ENCODE peak calls at places on chromosomes 4 and X, in seven cellular contexts. F, R, X, L, D, H and Y are unnamed samples.

GRCh38 chrX:38431525-38431924 is 79.1 kb downstream of the OTC start:
- DNase-seq in F (no peak), R (no peak), X (no peak), L (no peak), D (no peak), H (no peak), Y (no peak)

GRCh38 chr4:55395529-55396304 is at the start of gene TMEM165:
- DNase-seq in F (peak), R (peak), X (peak), L (peak), D (peak), H (peak), Y (peak)

GRCh38 chr4:8089862-8090261 is 68.8 kb downstream of the ABLIM2 start:
- DNase-seq in F (no peak), R (no peak), X (no peak), L (no peak), D (no peak), H (no peak), Y (no peak)

GRCh38 chrX:151753313-151754041 is 18.9 kb downstream of the CNGA2 start:
- DNase-seq in F (peak), R (peak), X (no peak), L (peak), D (peak), H (peak), Y (peak)

GRCh38 chrX:119247702-119248101 is 11.6 kb downstream of the PGRMC1 start:
- DNase-seq in F (no peak), R (no peak), X (no peak), L (no peak), D (no peak), H (no peak), Y (no peak)

GRCh38 chr4:86092684-86093083 is 267.2 kb downstream of the MAPK10 start:
- DNase-seq in F (no peak), R (no peak), X (peak), L (no peak), D (no peak), H (no peak), Y (peak)

GRCh38 chr4:92825785-92826184 is 522.0 kb downstream of the GRID2 start:
- DNase-seq in F (no peak), R (no peak), X (no peak), L (no peak), D (no peak), H (no peak), Y (no peak)

GRCh38 chrX:41481264-41482109 is 34.3 kb downstream of the NYX start:
- DNase-seq in F (peak), R (peak), X (no peak), L (no peak), D (no peak), H (no peak), Y (no peak)

GRCh38 chrX:143873343-143873742 is 10.5 kb upstream of the UBE2NL start:
- DNase-seq in F (no peak), R (no peak), X (no peak), L (no peak), D (no peak), H (no peak), Y (no peak)

GRCh38 chrX:143437439-143437838 is 79.8 kb downstream of the SPANXN3 start:
- DNase-seq in F (peak), R (no peak), X (peak), L (no peak), D (no peak), H (no peak), Y (no peak)

GRCh38 chr4:46955601-46956000 is 37.8 kb downstream of the GABRA4 start:
- DNase-seq in F (no peak), R (no peak), X (no peak), L (no peak), D (no peak), H (no peak), Y (no peak)

GRCh38 chr4:20987191-20987590 is 286.9 kb downstream of the PACRGL start:
- DNase-seq in F (peak), R (no peak), X (no peak), L (no peak), D (no peak), H (no peak), Y (no peak)

GRCh38 chr4:142091691-142092182 is 455.4 kb downstream of the IL15 start:
- DNase-seq in F (no peak), R (no peak), X (peak), L (no peak), D (no peak), H (no peak), Y (peak)

GRCh38 chrX:20254712-20255299 is 11.9 kb downstream of the RPS6KA3 start:
- DNase-seq in F (no peak), R (no peak), X (no peak), L (no peak), D (no peak), H (no peak), Y (peak)

GRCh38 chr4:132065940-132066495 is 1083.1 kb upstream of the PCDH10 start:
- DNase-seq in F (no peak), R (no peak), X (peak), L (no peak), D (no peak), H (no peak), Y (peak)

GRCh38 chr4:101885574-101885973 is 95.0 kb downstream of the BANK1 start:
- DNase-seq in F (no peak), R (no peak), X (no peak), L (no peak), D (no peak), H (no peak), Y (no peak)

GRCh38 chr4:101888472-101888871 is 97.9 kb downstream of the BANK1 start:
- DNase-seq in F (no peak), R (no peak), X (no peak), L (no peak), D (no peak), H (no peak), Y (no peak)
- H2BK120ac ChIP-seq in F (no peak), R (no peak), X (no peak), L (no peak), D (no peak), H (no peak), Y (no peak)

DNA sequence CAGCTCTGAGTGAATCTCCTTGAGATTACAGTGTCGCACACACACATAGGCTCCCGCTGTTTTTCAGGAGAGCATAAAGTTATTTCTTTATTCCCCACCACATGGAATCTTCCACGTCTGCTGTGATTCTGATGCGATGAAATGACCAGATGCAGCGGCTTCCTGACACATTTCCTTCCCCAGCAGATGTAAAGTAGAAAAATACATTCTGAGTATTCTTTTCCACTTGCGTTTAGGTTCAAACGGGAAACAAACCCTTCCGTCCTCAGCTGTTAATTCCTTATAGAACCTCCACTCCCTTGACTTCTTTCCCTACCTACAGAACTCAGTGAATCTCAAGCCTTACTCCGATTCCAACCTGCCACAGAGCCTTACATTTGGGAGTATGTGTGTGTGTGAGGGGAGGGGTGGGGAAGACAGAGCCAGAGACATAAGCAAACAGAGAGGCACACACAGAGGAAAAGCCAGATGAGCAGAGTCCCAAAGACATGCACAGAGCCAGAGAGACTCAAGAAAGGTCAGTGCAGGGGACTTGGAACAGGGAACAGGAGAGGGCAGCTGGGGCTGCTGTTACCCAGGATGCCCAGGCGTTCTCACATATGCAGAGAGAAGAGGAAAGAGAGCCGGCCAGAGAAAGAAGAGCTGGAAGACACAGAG is 47.3 kb downstream of the SETD7 start:
- DNase-seq in F (no peak), R (no peak), X (no peak), L (no peak), D (no peak), H (no peak), Y (no peak)
- H2BK120ac ChIP-seq in F (no peak), R (no peak), X (no peak), L (no peak), D (no peak), H (no peak), Y (no peak)

GRCh38 chr4:112520598-112521122 is 4.7 kb upstream of the NEUROG2 start:
- DNase-seq in F (peak), R (no peak), X (no peak), L (peak), D (no peak), H (no peak), Y (no peak)
- H2BK120ac ChIP-seq in F (no peak), R (no peak), X (no peak), L (no peak), D (no peak), H (no peak), Y (no peak)

GRCh38 chrX:40406330-40406859 is 174.4 kb upstream of the ATP6AP2 start:
- DNase-seq in F (no peak), R (no peak), X (no peak), L (no peak), D (peak), H (no peak), Y (no peak)

GRCh38 chrX:40414335-40414734 is 166.4 kb upstream of the ATP6AP2 start:
- DNase-seq in F (peak), R (peak), X (no peak), L (no peak), D (no peak), H (no peak), Y (no peak)

GRCh38 chrX:40410859-40411258 is 169.9 kb upstream of the ATP6AP2 start:
- DNase-seq in F (no peak), R (no peak), X (no peak), L (no peak), D (no peak), H (no peak), Y (no peak)

GRCh38 chrX:40415675-40416074 is 165.1 kb upstream of the ATP6AP2 start:
- DNase-seq in F (no peak), R (no peak), X (no peak), L (no peak), D (no peak), H (no peak), Y (no peak)

GRCh38 chrX:40411350-40412111 is 169.2 kb upstream of the ATP6AP2 start:
- DNase-seq in F (peak), R (peak), X (no peak), L (no peak), D (no peak), H (no peak), Y (no peak)
- H2BK120ac ChIP-seq in F (no peak), R (no peak), X (no peak), L (no peak), D (no peak), H (no peak), Y (no peak)

DNA sequence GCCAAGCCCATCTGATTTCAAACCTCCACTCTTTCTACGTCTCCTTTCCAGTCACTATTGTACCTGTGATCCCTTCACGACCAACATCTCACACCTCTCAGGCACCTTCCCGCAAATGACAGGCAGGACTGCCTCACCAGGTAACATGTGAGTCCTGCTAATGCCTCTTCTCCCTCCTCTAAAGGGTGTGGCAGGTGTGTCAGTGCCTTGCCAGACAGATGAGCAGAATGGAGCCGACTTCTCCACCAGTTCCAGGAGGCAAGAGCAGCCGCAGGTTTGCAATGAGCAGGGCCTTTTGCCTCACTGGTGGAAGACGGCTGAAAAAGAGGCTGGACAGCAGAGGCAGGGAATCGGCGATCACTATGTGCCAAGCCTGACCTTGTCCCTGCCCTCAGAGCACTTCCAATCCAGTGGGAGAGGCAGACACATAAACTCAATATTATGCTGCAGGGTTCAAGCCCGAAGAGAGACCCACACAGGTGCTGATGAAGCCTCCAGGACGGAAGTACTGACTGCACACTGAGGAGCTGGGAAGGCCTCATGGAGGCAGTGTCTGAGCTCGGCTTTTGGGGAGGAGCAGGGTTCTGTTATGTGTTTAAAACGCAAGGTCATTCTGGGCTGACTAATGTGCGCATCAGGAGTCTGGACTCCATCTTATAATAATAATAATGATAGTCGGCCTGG is 57.9 kb downstream of the C4orf50 start:
- DNase-seq in F (no peak), R (no peak), X (no peak), L (no peak), D (no peak), H (peak), Y (no peak)
- H2BK120ac ChIP-seq in F (no peak), R (no peak), X (no peak), L (no peak), D (no peak), H (no peak), Y (no peak)